ENCODE peak calls at places on chromosomes 11 and 22, in eight cellular contexts. F is MCF 10A; N is stimulated activated CD4-positive, alpha-beta T cell treated with anti-CD3 and anti-CD28 coated beads, Interleukin-15, amount 100 ng/mL, for 48 hours; A is caudate nucleus; Q is nucleus accumbens; L is RPMI7951; M is left ventricle myocardium inferior; R is stimulated activated CD8-positive, alpha-beta memory T cell treated with anti-CD3 and anti-CD28 coated beads, Interleukin-12 subunit alpha, Interleukin-12 subunit beta, amount 100 ng/mL, for 4 hours. X is an unnamed sample.

GRCh38 chr11:126990716-126991480 is 9.7 kb downstream of the KIRREL3 start:
- DNase-seq in F (no peak), N (no peak), A (no peak), Q (no peak), L (peak), M (no peak), R (no peak), X (no peak)

GRCh38 chr11:28017816-28018215 is 90.1 kb downstream of the KIF18A start:
- DNase-seq in F (peak), N (no peak), A (no peak), Q (no peak), L (peak), M (no peak), R (no peak), X (no peak)

GRCh38 chr22:16844529-16844928 is 19.3 kb upstream of the XKR3 start:
- DNase-seq in F (no peak), N (no peak), A (no peak), Q (no peak), L (no peak), M (no peak), R (no peak), X (no peak)

GRCh38 chr11:116707250-116707649 is 65.5 kb downstream of the BUD13 start:
- DNase-seq in F (no peak), N (no peak), A (no peak), Q (no peak), L (no peak), M (no peak), R (no peak), X (no peak)

GRCh38 chr11:123245567-123245966 is 50.5 kb upstream of the CLMP start:
- DNase-seq in F (no peak), N (no peak), A (no peak), Q (no peak), L (no peak), M (no peak), R (no peak), X (no peak)

GRCh38 chr11:78354741-78355705 is 62.6 kb downstream of the GAB2 start:
- DNase-seq in F (no peak), N (no peak), A (no peak), Q (peak), L (no peak), M (no peak), R (no peak), X (no peak)

GRCh38 chr11:48103621-48104561 is 112.7 kb upstream of the OR4B1 start:
- DNase-seq in F (no peak), N (no peak), A (peak), Q (peak), L (peak), M (no peak), R (no peak), X (no peak)

GRCh38 chr22:38069372-38070249 is 12.4 kb downstream of the PICK1 start:
- DNase-seq in F (no peak), N (no peak), A (peak), Q (peak), L (peak), M (peak), R (no peak), X (no peak)

GRCh38 chr11:6771926-6772898 is at the start of gene OR2AG2:
- DNase-seq in F (no peak), N (no peak), A (no peak), Q (no peak), L (no peak), M (no peak), R (no peak), X (peak)